ENCODE peak calls at places on chromosomes 11 and 22, in six cellular contexts. K is cardiac muscle cell; M is astrocyte; A is colonic mucosa; W is CD8-positive, alpha-beta T cell; H is upper lobe of left lung. B is an unnamed sample.

GRCh38 chr22:23130697-23131096 is 11.1 kb downstream of the RSPH14 start:
- DNase-seq in A (no peak), H (no peak), K (no peak), M (no peak), W (no peak), B (no peak)

GRCh38 chr22:48720662-48721393 is 1106.8 kb downstream of the BRD1 start:
- DNase-seq in M (no peak), K (no peak), A (no peak), H (peak; percentile 54), W (no peak), B (no peak)

GRCh38 chr22:33728847-33729246 is 191.4 kb downstream of the LARGE1 start:
- DNase-seq in A (no peak), K (no peak), H (no peak), W (no peak), M (no peak), B (no peak)

GRCh38 chr22:19733755-19734154 is 10.4 kb downstream of the GP1BB start:
- DNase-seq in K (no peak), H (no peak), W (no peak), M (no peak), A (no peak), B (no peak)

GRCh38 chr22:50218996-50219727 is 18.4 kb downstream of the SELENOO start:
- DNase-seq in M (peak; percentile 51), W (no peak), A (peak; percentile 91), H (peak; percentile 95), K (peak; percentile 47), B (peak; percentile 42)

GRCh38 chr11:1237128-1237580 is 14.3 kb downstream of the MUC5B start:
- DNase-seq in W (no peak), H (no peak), K (no peak), A (peak; percentile 89), M (no peak), B (no peak)

GRCh38 chr11:93585758-93586157 is 42.6 kb upstream of the SMCO4 start:
- DNase-seq in K (no peak), A (no peak), H (no peak), W (no peak), M (peak; percentile 69), B (peak; percentile 48)

GRCh38 chr11:102760355-102761035 is 19.9 kb downstream of the MMP10 start:
- DNase-seq in H (no peak), W (no peak), A (no peak), K (no peak), M (peak; percentile 97), B (peak; percentile 33)

GRCh38 chr22:29309332-29310064 is 3.0 kb downstream of the GAS2L1 start:
- DNase-seq in M (no peak), H (peak; percentile 82), A (peak; percentile 62), W (no peak), K (peak; percentile 51), B (no peak)

GRCh38 chr11:71286701-71287643 is 34.6 kb upstream of the SHANK2 start:
- DNase-seq in M (peak; percentile 98), W (no peak), K (no peak), H (no peak), A (peak; percentile 73), B (no peak)

GRCh38 chr22:43878831-43879550 is 12.8 kb downstream of the PNPLA5 start:
- DNase-seq in A (no peak), W (no peak), K (no peak), M (no peak), H (no peak), B (no peak)

GRCh38 chr11:73931951-73932350 is 18.9 kb upstream of the DNAJB13 start:
- DNase-seq in W (no peak), H (no peak), K (no peak), M (no peak), A (peak; percentile 32), B (no peak)

GRCh38 chr11:73929388-73929787 is 21.4 kb upstream of the DNAJB13 start:
- DNase-seq in A (no peak), H (no peak), K (no peak), M (no peak), W (no peak), B (no peak)

GRCh38 chr11:73931039-73931645 is 19.7 kb upstream of the DNAJB13 start:
- DNase-seq in A (peak; percentile 29), W (no peak), H (no peak), K (peak; percentile 74), M (peak; percentile 65), B (peak; percentile 78)
- TF ChIP-seq CTCF in A (no peak), W (no peak), H (no peak), K (peak; percentile 51), M (peak; percentile 43), B (peak; percentile 89)

GRCh38 chr22:28032896-28033295 is 113.8 kb upstream of the PITPNB start:
- DNase-seq in A (peak; percentile 6), H (no peak), M (no peak), W (no peak), K (peak; percentile 63), B (no peak)
- H3K4me1 ChIP-seq in A (no peaks in the 10 kb centered on the region), H (peaks cover 58% of the 10 kb centered on the region), M (peaks cover 19% of the 10 kb centered on the region), W (peaks cover 8% of the 10 kb centered on the region), K (peaks cover 45% of the 10 kb centered on the region), B (no peaks in the 10 kb centered on the region)

DNA sequence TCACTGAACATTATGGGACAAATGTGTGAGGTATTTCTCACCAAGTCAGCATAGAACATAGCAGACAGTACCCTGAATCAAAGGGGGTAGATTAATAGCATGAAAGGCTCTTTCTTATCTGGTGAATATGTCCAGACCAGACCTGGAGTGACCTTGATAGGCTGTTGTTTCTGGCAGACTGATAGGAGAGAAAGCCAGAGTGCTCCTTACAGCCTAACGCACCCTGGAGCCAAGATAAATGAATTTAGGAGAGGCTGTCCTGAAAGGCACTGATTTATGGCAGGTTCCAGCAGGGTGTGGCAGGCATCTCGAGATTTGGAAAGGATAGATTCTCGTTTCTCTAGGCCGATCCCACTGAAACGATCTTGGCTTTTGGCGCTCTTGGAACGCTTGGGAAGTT is 204.6 kb downstream of the DBX1 start:
- DNase-seq in A (no peak), W (no peak), H (no peak), K (no peak), M (no peak), B (no peak)
- H3K36me3 ChIP-seq in A (no peaks in the 10 kb centered on the region), W (no peaks in the 10 kb centered on the region), H (no peaks in the 10 kb centered on the region), K (no peaks in the 10 kb centered on the region), M (peaks cover under 1% of the 10 kb centered on the region), B (no peaks in the 10 kb centered on the region)

GRCh38 chr11:12056112-12056511 is 47.7 kb upstream of the DKK3 start:
- DNase-seq in A (no peak), K (no peak), W (no peak), M (no peak), H (no peak), B (no peak)
- TF ChIP-seq CTCF in A (no peak), K (no peak), W (no peak), M (no peak), H (no peak), B (no peak)

B was measured in Caco-2.